ENCODE peak calls at places on chromosome 2, in four cellular contexts. U, N, I and K are unnamed samples.

GRCh38 chr2:237596856-237597679 is 6.5 kb upstream of the RAB17 start:
- DNase-seq in U (no peak), N (no peak), I (no peak), K (no peak)

GRCh38 chr2:241952816-241953215 is 83.3 kb downstream of the RTP5 start:
- DNase-seq in U (no peak), N (no peak), I (no peak), K (peak)

GRCh38 chr2:2012505-2012904 is 268.2 kb upstream of the PXDN start:
- DNase-seq in U (no peak), N (no peak), I (no peak), K (peak)

GRCh38 chr2:233112261-233113113 is 52.3 kb downstream of the INPP5D start:
- DNase-seq in U (no peak), N (no peak), I (no peak), K (peak)

GRCh38 chr2:231410293-231411004 is 14.9 kb downstream of the B3GNT7 start:
- DNase-seq in U (no peak), N (no peak), I (no peak), K (no peak)

GRCh38 chr2:216683846-216684245 is 11.5 kb downstream of the IGFBP5 start:
- DNase-seq in U (peak), N (peak), I (no peak), K (peak)

GRCh38 chr2:204886713-204887112 is 341.4 kb downstream of the PARD3B start:
- DNase-seq in U (no peak), N (no peak), I (no peak), K (no peak)

GRCh38 chr2:1659951-1660565 is 84.3 kb downstream of the PXDN start:
- DNase-seq in U (no peak), N (no peak), I (no peak), K (no peak)

DNA sequence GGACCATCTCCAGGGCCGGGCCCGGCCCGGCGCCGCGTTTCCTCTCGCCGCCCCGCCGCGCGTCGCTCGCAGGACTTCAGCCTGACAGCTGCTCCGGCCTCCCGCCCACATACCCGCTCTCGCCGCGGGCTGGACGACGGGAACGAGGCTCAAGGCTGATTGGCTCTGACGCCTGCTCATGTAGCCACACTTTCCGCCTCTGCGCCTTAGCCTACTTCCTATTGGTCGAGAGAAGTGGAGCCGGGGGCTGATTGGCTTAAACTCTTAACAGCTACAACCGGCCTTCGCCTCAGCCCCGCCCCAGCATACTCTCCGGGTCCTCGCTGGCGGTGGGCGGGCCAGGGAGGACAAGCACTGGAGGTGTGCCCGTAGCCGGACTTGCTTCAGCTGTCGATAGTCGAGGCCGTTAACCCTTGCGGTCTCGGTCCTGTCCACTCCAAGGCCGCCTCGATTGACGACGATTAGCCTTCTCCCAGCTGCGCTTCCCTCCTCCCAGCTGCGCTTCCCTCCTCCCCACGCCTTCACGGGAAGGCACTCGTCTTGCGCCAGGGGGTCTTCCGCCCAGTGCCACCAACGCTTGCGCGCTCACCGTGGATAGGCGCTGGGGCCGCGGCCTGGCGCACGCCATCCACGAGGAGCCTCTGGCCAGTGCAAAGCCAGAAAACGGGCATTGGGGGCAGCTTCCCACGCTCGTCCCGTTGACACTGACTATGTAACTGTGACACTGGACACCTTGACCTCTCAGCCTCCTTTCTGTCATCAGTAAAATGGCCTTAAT is at the start of gene PRADC1:
- DNase-seq in U (peak), N (peak), I (peak), K (peak)
- TF ChIP-seq CTCF in U (no peak), N (no peak), I (no peak), K (no peak)

GRCh38 chr2:74201196-74201595 is 2.8 kb downstream of the MTHFD2 start:
- DNase-seq in U (no peak), N (no peak), I (no peak), K (no peak)
- H3K4me3 ChIP-seq in U (no peak), N (no peak), I (no peak), K (no peak)

GRCh38 chr2:222756951-222757645 is 85.6 kb downstream of the MOGAT1 start:
- DNase-seq in U (peak), N (no peak), I (no peak), K (no peak)
- TF ChIP-seq POLR2A in U (no peak), N (no peak), I (no peak), K (no peak)

DNA sequence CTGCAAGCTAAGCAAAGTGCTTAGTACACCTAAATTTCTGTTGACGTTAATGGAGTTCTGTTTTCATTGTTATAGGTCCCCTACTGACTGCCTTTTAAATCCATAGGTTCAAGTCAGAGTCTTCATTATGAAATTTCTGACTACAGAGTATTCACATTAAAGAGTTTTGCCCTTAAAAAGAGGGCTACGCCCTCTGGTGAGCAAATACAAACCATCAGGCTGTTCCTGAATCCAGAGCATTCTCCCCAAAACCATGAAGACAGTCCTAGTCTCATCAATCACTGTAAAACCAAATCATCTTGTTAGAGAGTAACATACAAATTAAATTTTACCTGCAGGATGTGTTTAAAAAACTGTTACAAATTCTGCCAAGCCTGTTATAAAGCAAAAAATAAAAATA is 1091.7 kb downstream of the TDRD15 start:
- DNase-seq in U (no peak), N (no peak), I (no peak), K (no peak)
- TF ChIP-seq CTCF in U (peak), N (no peak), I (no peak), K (no peak)

DNA sequence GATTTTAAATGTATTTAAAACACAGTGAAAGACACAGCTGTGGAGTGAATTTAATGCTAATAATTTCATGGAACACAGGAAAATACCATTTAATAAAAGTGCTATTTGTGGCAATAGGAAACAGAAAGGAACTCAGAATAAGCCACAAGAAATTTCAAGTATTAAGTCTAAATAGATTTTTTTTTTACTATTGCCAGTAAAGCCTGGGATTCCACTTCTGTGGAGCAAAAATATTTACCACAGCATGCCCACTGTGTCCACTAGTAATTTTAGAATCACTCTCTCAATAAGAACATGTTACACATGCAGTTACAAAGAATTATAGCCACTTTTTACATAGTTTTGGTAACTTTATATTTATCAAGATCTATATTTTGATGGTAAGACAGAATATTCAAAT is 17.2 kb downstream of the KCTD18 start:
- DNase-seq in U (no peak), N (no peak), I (no peak), K (no peak)
- H3K4me3 ChIP-seq in U (no peak), N (no peak), I (no peak), K (no peak)

GRCh38 chr2:142930835-142931398 is 53.5 kb downstream of the KYNU start:
- DNase-seq in U (no peak), N (no peak), I (no peak), K (no peak)
- TF ChIP-seq POLR2A in U (no peak), N (no peak), I (no peak), K (no peak)

GRCh38 chr2:46327627-46328026 is 30.4 kb downstream of the EPAS1 start:
- DNase-seq in U (no peak), N (no peak), I (no peak), K (no peak)
- TF ChIP-seq CTCF in U (peak), N (no peak), I (no peak), K (no peak)

GRCh38 chr2:218746470-218746795 is 35.5 kb upstream of the CYP27A1 start:
- DNase-seq in U (no peak), N (no peak), I (no peak), K (no peak)

GRCh38 chr2:218748795-218749429 is 33.0 kb upstream of the CYP27A1 start:
- DNase-seq in U (no peak), N (no peak), I (no peak), K (no peak)

GRCh38 chr2:218745559-218746469 is 35.2 kb downstream of the TTLL4 start:
- DNase-seq in U (peak), N (peak), I (peak), K (peak)

GRCh38 chr2:218745160-218745558 is 34.5 kb downstream of the TTLL4 start:
- DNase-seq in U (no peak), N (peak), I (no peak), K (no peak)

GRCh38 chr2:218746960-218747359 is 35.0 kb upstream of the CYP27A1 start:
- DNase-seq in U (no peak), N (peak), I (no peak), K (no peak)
- H3K4me3 ChIP-seq in U (no peak), N (no peak), I (no peak), K (no peak)

GRCh38 chr2:45611020-45611737 is at the start of gene SRBD1:
- DNase-seq in U (peak), N (peak), I (peak), K (peak)
- TF ChIP-seq POLR2A in U (peak), N (peak), I (peak), K (no peak)

GRCh38 chr2:109164739-109165221 is 35.8 kb downstream of the SH3RF3 start:
- DNase-seq in U (peak), N (no peak), I (no peak), K (no peak)

GRCh38 chr2:109159096-109159495 is 30.1 kb downstream of the SH3RF3 start:
- DNase-seq in U (no peak), N (no peak), I (no peak), K (no peak)

GRCh38 chr2:109166811-109167210 is 37.8 kb downstream of the SH3RF3 start:
- DNase-seq in U (peak), N (no peak), I (no peak), K (no peak)

GRCh38 chr2:109160714-109161440 is 31.9 kb downstream of the SH3RF3 start:
- DNase-seq in U (no peak), N (no peak), I (no peak), K (no peak)

DNA sequence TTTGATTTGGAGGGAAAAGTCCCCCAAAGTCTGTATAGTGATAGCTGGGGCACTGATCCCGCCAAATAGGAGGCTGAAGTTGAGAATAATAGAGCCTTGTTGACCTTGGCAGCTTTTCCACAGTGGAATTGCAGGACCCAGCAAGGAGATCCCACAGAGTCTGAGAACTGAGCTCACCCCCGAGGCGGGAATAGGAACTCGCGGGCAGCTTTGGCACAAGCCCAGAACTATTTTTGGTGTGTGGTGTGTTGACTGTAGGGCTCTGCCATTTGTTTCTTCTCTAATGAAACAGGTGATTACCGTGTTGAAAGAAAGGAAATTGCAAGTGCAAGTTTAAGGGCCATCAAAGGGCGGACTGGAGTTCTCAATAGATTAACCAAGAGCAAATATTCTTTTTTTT is 34.0 kb downstream of the SH3RF3 start:
- DNase-seq in U (no peak), N (peak), I (no peak), K (peak)
- TF ChIP-seq CTCF in U (no peak), N (peak), I (no peak), K (no peak)